ENCODE peak calls at places on chromosomes 1 and 21, in seven cellular contexts. C is keratinocyte, W is endothelial cell of umbilical vein, P is adrenal gland, X is heart left ventricle, K is heart right ventricle, V is IMR-90. T is an unnamed sample. For H3K36me3, the result is how much of the 10 kb centered on the place peaks cover.

GRCh38 chr1:81802601-81803422 is 2.1 kb downstream of the ADGRL2 start:
- DNase-seq in K (peak), W (peak), V (peak), C (no peak), P (peak), X (peak), T (peak)

GRCh38 chr1:151210830-151211229 is 12.5 kb downstream of the PIP5K1A start:
- DNase-seq in V (peak), C (no peak), X (no peak), P (no peak), W (no peak), K (no peak), T (no peak)

GRCh38 chr1:203557390-203557789 is 63.4 kb downstream of the OPTC start:
- DNase-seq in C (no peak), P (peak), V (peak), K (peak), W (no peak), X (peak), T (peak)

GRCh38 chr1:39943471-39944290 is 11.3 kb upstream of the MFSD2A start:
- DNase-seq in K (no peak), X (no peak), C (no peak), V (no peak), P (no peak), W (no peak), T (no peak)

GRCh38 chr1:108925920-108926319 is 37.4 kb downstream of the CLCC1 start:
- DNase-seq in K (no peak), P (no peak), C (no peak), V (no peak), W (no peak), X (no peak), T (no peak)

GRCh38 chr1:43405219-43405875 is 15.6 kb downstream of the SZT2 start:
- DNase-seq in P (no peak), X (no peak), W (no peak), V (peak), K (no peak), C (no peak), T (no peak)

GRCh38 chr1:8004803-8005573 is 21.1 kb downstream of the ERRFI1 start:
- DNase-seq in C (peak), X (peak), K (peak), P (peak), V (peak), W (peak), T (peak)

GRCh38 chr1:155859881-155860841 is 794 bp downstream of the SYT11 start:
- DNase-seq in V (peak), X (peak), P (peak), K (peak), C (no peak), W (peak), T (peak)

GRCh38 chr1:119771016-119771415 is 2.3 kb upstream of the HMGCS2 start:
- DNase-seq in V (peak), X (peak), C (no peak), W (peak), P (no peak), K (no peak), T (no peak)

GRCh38 chr1:182246783-182247182 is 144.8 kb downstream of the GLUL start:
- DNase-seq in V (no peak), P (no peak), K (no peak), X (no peak), W (no peak), C (no peak), T (no peak)

GRCh38 chr1:45840704-45841103 is 37.3 kb downstream of the MAST2 start:
- DNase-seq in X (no peak), P (no peak), C (no peak), K (no peak), W (no peak), V (no peak), T (no peak)

GRCh38 chr1:32266926-32267645 is 16.0 kb downstream of the LCK start:
- DNase-seq in P (no peak), K (no peak), V (peak), C (no peak), W (peak), X (no peak), T (peak)

GRCh38 chr1:70504176-70504820 is 93.2 kb downstream of the CTH start:
- DNase-seq in V (no peak), X (no peak), K (no peak), W (peak), P (no peak), C (no peak), T (no peak)

GRCh38 chr1:22273686-22274681 is 131.1 kb upstream of the WNT4 start:
- DNase-seq in V (peak), X (no peak), C (no peak), P (no peak), W (peak), K (no peak), T (no peak)

GRCh38 chr1:35603941-35604340 is 30.8 kb downstream of the TFAP2E start:
- DNase-seq in W (no peak), X (no peak), V (no peak), K (no peak), C (no peak), P (no peak), T (no peak)

GRCh38 chr1:8392522-8392921 is 74.6 kb downstream of the SLC45A1 start:
- DNase-seq in X (no peak), P (no peak), C (no peak), K (no peak), W (no peak), V (no peak), T (no peak)

GRCh38 chr1:48673725-48674124 is 103.0 kb downstream of the BEND5 start:
- DNase-seq in V (no peak), C (no peak), P (no peak), W (no peak), K (no peak), X (no peak), T (no peak)

GRCh38 chr1:169565335-169566271 is 20.7 kb downstream of the F5 start:
- DNase-seq in C (no peak), P (no peak), X (no peak), K (no peak), W (peak), V (no peak), T (no peak)

GRCh38 chr1:21818661-21819060 is 6.6 kb downstream of the LDLRAD2 start:
- DNase-seq in V (no peak), P (peak), W (no peak), X (peak), K (no peak), C (no peak), T (no peak)

GRCh38 chr1:2204384-2205190 is 10.0 kb upstream of the FAAP20 start:
- DNase-seq in C (no peak), V (peak), X (peak), W (peak), P (no peak), K (peak), T (no peak)

GRCh38 chr1:228830185-228830953 is 95.1 kb downstream of the RHOU start:
- DNase-seq in X (peak), P (no peak), K (peak), V (no peak), W (no peak), C (no peak), T (no peak)

GRCh38 chr21:37193006-37193405 is 74.1 kb downstream of the VPS26C start:
- DNase-seq in C (no peak), K (no peak), P (no peak), X (no peak), W (no peak), V (no peak), T (no peak)

GRCh38 chr1:91526496-91526895 is 25.8 kb downstream of the CDC7 start:
- DNase-seq in X (no peak), W (no peak), P (no peak), K (no peak), C (no peak), V (peak), T (peak)

GRCh38 chr1:246875041-246876026 is 56.4 kb downstream of the AHCTF1 start:
- DNase-seq in P (no peak), X (no peak), V (peak), C (peak), K (no peak), W (no peak), T (peak)

GRCh38 chr1:26597629-26598039 is 68.1 kb downstream of the RPS6KA1 start:
- DNase-seq in C (peak), X (no peak), W (peak), P (no peak), V (peak), K (no peak), T (peak)

GRCh38 chr1:55053265-55053954 is 14.1 kb downstream of the PCSK9 start:
- DNase-seq in X (no peak), C (no peak), V (no peak), K (no peak), P (peak), W (no peak), T (no peak)

GRCh38 chr1:155083865-155084721 is 5.5 kb downstream of the EFNA3 start:
- DNase-seq in W (peak), X (no peak), V (no peak), K (peak), C (no peak), P (peak), T (no peak)

GRCh38 chr1:8789314-8790214 is 27.9 kb downstream of the RERE start:
- DNase-seq in W (no peak), C (peak), P (no peak), K (no peak), X (no peak), V (no peak), T (no peak)

GRCh38 chr1:185869590-185869989 is 135.4 kb downstream of the HMCN1 start:
- DNase-seq in W (no peak), X (no peak), C (no peak), V (no peak), K (no peak), P (no peak), T (no peak)

GRCh38 chr1:33301273-33301984 is 19.5 kb downstream of the A3GALT2 start:
- DNase-seq in P (no peak), K (no peak), V (peak), C (no peak), W (no peak), X (peak), T (no peak)

GRCh38 chr1:42136466-42136865 is 16.7 kb upstream of the GUCA2B start:
- DNase-seq in C (no peak), K (no peak), V (no peak), W (no peak), X (no peak), P (no peak), T (no peak)

GRCh38 chr1:26582053-26582835 is 52.7 kb downstream of the RPS6KA1 start:
- DNase-seq in W (no peak), K (no peak), C (no peak), V (no peak), X (no peak), P (no peak), T (no peak)

GRCh38 chr1:103948526-103948925 is 198.8 kb downstream of the AMY1C start:
- DNase-seq in X (no peak), W (no peak), C (no peak), V (no peak), K (no peak), P (no peak), T (no peak)

GRCh38 chr1:109981128-109981379 is 3.5 kb upstream of the AHCYL1 start:
- DNase-seq in C (no peak), W (no peak), V (no peak), K (no peak), P (no peak), X (no peak), T (no peak)

GRCh38 chr21:33892853-33893252 is 22.8 kb downstream of the ATP5PO start:
- DNase-seq in C (no peak), W (no peak), X (no peak), P (no peak), V (no peak), K (no peak), T (no peak)

GRCh38 chr1:111481387-111482221 is 7.8 kb downstream of the C1orf162 start:
- DNase-seq in P (peak), X (peak), V (peak), K (peak), C (no peak), W (peak), T (peak)

GRCh38 chr1:203281033-203281432 is 24.3 kb upstream of the BTG2 start:
- DNase-seq in P (no peak), W (no peak), V (peak), C (no peak), K (no peak), X (no peak), T (no peak)

GRCh38 chr1:17441265-17441992 is 2.0 kb upstream of the RCC2 start:
- DNase-seq in P (no peak), C (peak), V (peak), K (no peak), W (no peak), X (no peak), T (peak)
- H3K27ac ChIP-seq in P (no peak), C (peak), V (peak), K (no peak), W (no peak), X (no peak), T (peak)

GRCh38 chr1:10101929-10102328 is 69.2 kb downstream of the UBE4B start:
- DNase-seq in C (no peak), V (no peak), W (no peak), X (no peak), P (no peak), K (no peak), T (no peak)
- H3K36me3 ChIP-seq in C (under half), V (under half), W (under half), X (half or more), P (under half), K (under half), T (half or more)

DNA sequence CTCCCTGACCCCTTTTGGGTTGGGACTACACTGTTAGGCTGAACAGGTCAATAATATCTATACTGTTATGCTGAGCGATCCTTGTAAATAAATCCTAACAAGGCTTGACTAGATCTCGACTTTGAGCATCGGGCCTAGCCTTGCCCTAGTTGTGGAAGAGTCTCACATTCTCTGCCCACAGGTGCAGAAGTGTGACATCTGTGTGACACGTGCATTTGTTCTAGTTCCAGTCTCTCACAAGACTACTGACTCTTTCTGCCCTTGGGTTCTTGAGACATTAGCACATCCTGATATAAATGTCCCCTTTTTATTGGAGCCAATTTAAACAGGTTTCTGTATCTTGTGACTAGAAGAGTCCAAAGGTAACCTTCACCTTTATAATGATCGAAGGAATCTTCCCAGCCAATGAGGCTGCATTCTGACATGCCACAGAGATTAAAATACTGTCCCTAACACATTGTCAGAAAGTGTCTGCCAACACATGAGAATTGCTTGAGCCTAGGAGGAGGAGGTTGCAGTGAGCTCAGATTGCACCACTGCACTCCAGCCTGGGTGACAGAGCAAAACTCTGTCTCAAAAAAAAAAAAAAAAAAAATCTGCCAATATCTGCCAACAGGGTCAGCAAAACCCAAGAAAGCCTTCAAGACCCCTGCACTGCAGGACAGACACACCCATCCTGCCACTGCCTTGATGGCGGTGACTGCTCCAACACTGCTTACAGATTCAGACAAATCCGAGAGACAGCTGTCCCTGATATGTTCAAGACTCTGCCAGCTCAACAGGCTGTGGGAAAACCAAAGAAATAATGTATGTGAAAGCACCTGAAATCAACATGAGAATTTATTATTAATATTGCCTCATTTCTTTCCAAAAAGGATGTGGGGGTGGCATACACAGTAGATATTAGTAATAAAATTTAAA is 56.5 kb upstream of the PSEN2 start:
- DNase-seq in K (no peak), P (no peak), X (no peak), C (no peak), V (no peak), W (peak), T (no peak)
- H3K27ac ChIP-seq in K (peak), P (no peak), X (peak), C (peak), V (peak), W (peak), T (no peak)

DNA sequence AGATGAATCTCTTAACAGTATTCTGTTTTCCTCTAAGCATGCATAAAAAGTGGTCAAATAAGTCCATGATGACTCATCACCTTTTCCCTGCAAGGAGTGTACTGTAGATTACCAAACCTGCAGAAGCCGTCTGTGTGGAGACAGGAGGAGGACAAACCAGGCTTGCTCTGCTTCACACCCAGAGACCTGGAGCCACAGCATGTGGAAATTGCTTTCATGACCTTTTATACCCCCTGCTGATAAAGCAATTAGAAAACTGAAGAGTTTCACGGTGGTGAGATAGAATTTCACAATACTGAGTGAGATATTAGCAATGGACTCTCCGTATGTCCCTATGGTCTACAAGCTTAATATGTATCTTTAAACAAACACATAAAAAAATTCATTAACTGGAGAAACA is 9.4 kb downstream of the CORT start:
- DNase-seq in X (no peak), V (peak), W (peak), P (no peak), K (no peak), C (peak), T (peak)
- H3K36me3 ChIP-seq in X (under half), V (under half), W (under half), P (under half), K (under half), C (under half), T (under half)

DNA sequence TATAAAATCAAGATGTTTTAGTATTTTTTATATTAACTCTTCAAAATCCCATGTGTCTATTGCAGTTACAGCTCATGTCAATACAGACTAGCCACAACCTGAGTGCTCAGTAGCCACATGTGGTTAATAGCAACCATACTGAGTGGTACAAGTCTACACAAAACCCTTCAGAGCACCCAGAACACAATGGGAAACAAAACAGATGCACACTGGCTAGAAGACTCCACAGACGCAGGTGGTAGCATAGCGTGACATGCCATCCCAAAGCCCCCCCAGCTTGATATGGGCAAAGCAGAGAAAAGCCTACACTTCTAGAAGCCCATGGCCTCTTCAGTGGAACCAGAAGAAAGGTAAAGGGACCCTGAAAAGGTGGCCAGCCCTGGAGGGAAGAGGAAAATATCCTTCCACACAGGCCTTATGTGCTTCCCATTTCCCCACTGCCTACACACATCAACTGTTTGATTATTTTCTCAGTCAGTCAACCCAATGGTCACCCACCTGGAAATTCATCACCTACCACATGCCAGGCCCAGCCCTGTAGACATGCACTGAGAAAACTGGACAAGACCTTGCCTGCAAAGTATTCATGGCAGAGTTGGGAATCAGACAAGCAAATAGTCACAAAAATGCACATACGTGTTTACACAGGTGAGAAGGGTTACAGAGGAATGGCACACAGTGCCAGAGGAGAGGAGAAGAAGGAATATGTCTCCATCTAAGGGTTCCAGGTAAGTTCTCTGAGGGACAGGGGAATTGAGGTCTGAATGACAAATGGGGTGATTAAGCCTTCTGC is 175.0 kb downstream of the VAV3 start:
- DNase-seq in C (no peak), V (no peak), X (no peak), W (no peak), P (no peak), K (no peak), T (no peak)
- H3K27ac ChIP-seq in C (no peak), V (no peak), X (no peak), W (no peak), P (no peak), K (no peak), T (no peak)

T was measured in SJSA1.